ENCODE peak calls at places on chromosome 17, in nine cellular contexts. P, G, K, F, W, U, J, Y and T are unnamed samples.
A peak's percentile ranks its signal among the peaks of the same experiment; 100 is the strongest.

GRCh38 chr17:45009676-45010467 is 41.6 kb downstream of the DCAKD start:
- DNase-seq in P (no peak), G (no peak), K (no peak), F (no peak), W (no peak), U (peak; percentile 25), J (no peak), Y (no peak), T (no peak)

GRCh38 chr17:73028311-73028755 is 64.2 kb downstream of the SLC39A11 start:
- DNase-seq in P (no peak), G (no peak), K (no peak), F (no peak), W (no peak), U (no peak), J (no peak), Y (no peak), T (no peak)

GRCh38 chr17:38452719-38453118 is 24.5 kb downstream of the ARHGAP23 start:
- DNase-seq in P (no peak), G (no peak), K (no peak), F (no peak), W (no peak), U (no peak), J (no peak), Y (no peak), T (no peak)

GRCh38 chr17:31807846-31808245 is 51.2 kb downstream of the COPRS start:
- DNase-seq in P (no peak), G (no peak), K (no peak), F (no peak), W (no peak), U (no peak), J (no peak), Y (no peak), T (no peak)

GRCh38 chr17:77365584-77366186 is 224.9 kb downstream of the SEC14L1 start:
- DNase-seq in P (no peak), G (peak; percentile 94), K (no peak), F (no peak), W (no peak), U (no peak), J (no peak), Y (peak; percentile 34), T (peak; percentile 78)

GRCh38 chr17:15298176-15298575 is 33.0 kb upstream of the PMP22 start:
- DNase-seq in P (no peak), G (no peak), K (no peak), F (no peak), W (no peak), U (no peak), J (no peak), Y (no peak), T (no peak)

GRCh38 chr17:16886655-16887322 is 85.1 kb downstream of the TNFRSF13B start:
- DNase-seq in P (no peak), G (no peak), K (no peak), F (no peak), W (no peak), U (no peak), J (no peak), Y (no peak), T (no peak)

GRCh38 chr17:79892457-79893236 is 53.4 kb upstream of the CBX4 start:
- DNase-seq in P (no peak), G (no peak), K (no peak), F (no peak), W (no peak), U (peak; percentile 78), J (no peak), Y (no peak), T (no peak)

GRCh38 chr17:78828470-78829185 is 12.0 kb downstream of the USP36 start:
- DNase-seq in P (no peak), G (no peak), K (peak; percentile 30), F (no peak), W (no peak), U (no peak), J (no peak), Y (no peak), T (peak; percentile 33)

GRCh38 chr17:15123593-15124590 is 141.2 kb downstream of the PMP22 start:
- DNase-seq in P (no peak), G (no peak), K (no peak), F (no peak), W (no peak), U (no peak), J (no peak), Y (no peak), T (no peak)

GRCh38 chr17:17944743-17945142 is 27.5 kb downstream of the TOM1L2 start:
- DNase-seq in P (no peak), G (no peak), K (no peak), F (no peak), W (no peak), U (no peak), J (no peak), Y (no peak), T (no peak)

GRCh38 chr17:43787728-43788127 is 7.5 kb downstream of the CFAP97D1 start:
- DNase-seq in P (no peak), G (no peak), K (no peak), F (no peak), W (no peak), U (no peak), J (no peak), Y (no peak), T (no peak)

GRCh38 chr17:64202683-64203430 is 60.2 kb downstream of the TEX2 start:
- DNase-seq in P (no peak), G (peak; percentile 80), K (no peak), F (no peak), W (no peak), U (no peak), J (no peak), Y (no peak), T (no peak)

GRCh38 chr17:13957636-13958035 is 111.7 kb upstream of the COX10 start:
- DNase-seq in P (no peak), G (no peak), K (no peak), F (no peak), W (no peak), U (no peak), J (no peak), Y (no peak), T (no peak)

GRCh38 chr17:27747462-27748359 is 52.6 kb downstream of the NOS2 start:
- DNase-seq in P (no peak), G (no peak), K (peak; percentile 90), F (no peak), W (no peak), U (no peak), J (no peak), Y (no peak), T (no peak)

GRCh38 chr17:34313164-34313563 is 6.1 kb upstream of the CCL8 start:
- DNase-seq in P (no peak), G (no peak), K (no peak), F (no peak), W (no peak), U (no peak), J (no peak), Y (no peak), T (no peak)

GRCh38 chr17:33562792-33563191 is 269.7 kb upstream of the ASIC2 start:
- DNase-seq in P (no peak), G (no peak), K (peak; percentile 41), F (no peak), W (no peak), U (no peak), J (no peak), Y (no peak), T (no peak)

GRCh38 chr17:8469964-8470363 is 34.3 kb downstream of the NDEL1 start:
- DNase-seq in P (no peak), G (peak; percentile 51), K (no peak), F (no peak), W (no peak), U (no peak), J (no peak), Y (no peak), T (no peak)

GRCh38 chr17:42026821-42027539 is 7.1 kb downstream of the NKIRAS2 start:
- DNase-seq in P (no peak), G (no peak), K (no peak), F (no peak), W (no peak), U (no peak), J (no peak), Y (no peak), T (no peak)

GRCh38 chr17:61419496-61420046 is 19.9 kb downstream of the TBX2 start:
- DNase-seq in P (no peak), G (no peak), K (no peak), F (no peak), W (no peak), U (no peak), J (no peak), Y (no peak), T (no peak)

GRCh38 chr17:82416771-82417170 is 1.4 kb upstream of the HEXD start:
- DNase-seq in P (no peak), G (no peak), K (no peak), F (no peak), W (no peak), U (no peak), J (no peak), Y (no peak), T (no peak)

GRCh38 chr17:3679186-3680126 is 10.8 kb downstream of the EMC6 start:
- DNase-seq in P (no peak), G (no peak), K (no peak), F (no peak), W (no peak), U (no peak), J (no peak), Y (no peak), T (no peak)

GRCh38 chr17:29557085-29557697 is 9.6 kb downstream of the ABHD15 start:
- DNase-seq in P (no peak), G (no peak), K (no peak), F (no peak), W (no peak), U (no peak), J (no peak), Y (no peak), T (no peak)

GRCh38 chr17:1939979-1940809 is 84.9 kb downstream of the RTN4RL1 start:
- DNase-seq in P (no peak), G (peak; percentile 87), K (no peak), F (no peak), W (no peak), U (no peak), J (no peak), Y (no peak), T (no peak)

GRCh38 chr17:44121206-44121605 is 2.2 kb downstream of the HDAC5 start:
- DNase-seq in P (no peak), G (no peak), K (no peak), F (no peak), W (no peak), U (no peak), J (no peak), Y (no peak), T (no peak)